ENCODE peak calls at places on chromosomes 3 and 15, in eight cellular contexts. L is foreskin fibroblast, F is fibroblast of lung, U is upper lobe of right lung, A is BJ, S is ovary, Q is cardiac muscle cell, B is mucosa of descending colon. M is an unnamed sample.

GRCh38 chr3:197260491-197261163 is 37.8 kb downstream of the DLG1 start:
- DNase-seq in L (no peak), F (no peak), U (no peak), A (no peak), S (no peak), Q (no peak), B (no peak), M (no peak)

GRCh38 chr15:101242999-101243336 is 8.9 kb downstream of the CHSY1 start:
- DNase-seq in L (no peak), F (no peak), U (no peak), A (no peak), S (no peak), Q (no peak), B (no peak), M (no peak)

GRCh38 chr3:14301558-14301957 is 100.8 kb upstream of the SLC6A6 start:
- DNase-seq in L (peak), F (peak), U (peak), A (no peak), S (no peak), Q (no peak), B (no peak), M (no peak)

GRCh38 chr3:50327129-50327528 is 894 bp downstream of the TUSC2 start:
- DNase-seq in L (no peak), F (no peak), U (no peak), A (no peak), S (no peak), Q (no peak), B (no peak), M (no peak)

GRCh38 chr15:93362203-93362602 is 273.2 kb upstream of the RGMA start:
- DNase-seq in L (no peak), F (no peak), U (no peak), A (no peak), S (no peak), Q (no peak), B (no peak), M (no peak)

GRCh38 chr3:29889230-29889629 is 608.4 kb downstream of the RBMS3 start:
- DNase-seq in L (peak), F (peak), U (no peak), A (no peak), S (no peak), Q (no peak), B (no peak), M (no peak)

GRCh38 chr15:100767002-100767825 is 112.4 kb upstream of the ALDH1A3 start:
- DNase-seq in L (no peak), F (no peak), U (peak), A (no peak), S (peak), Q (no peak), B (no peak), M (no peak)

GRCh38 chr3:105647047-105647446 is 221.8 kb downstream of the CBLB start:
- DNase-seq in L (peak), F (peak), U (no peak), A (peak), S (no peak), Q (no peak), B (no peak), M (peak)

GRCh38 chr3:78116874-78117273 is 1077.0 kb downstream of the ROBO2 start:
- DNase-seq in L (no peak), F (no peak), U (no peak), A (no peak), S (no peak), Q (no peak), B (no peak), M (no peak)

GRCh38 chr15:64337761-64338160 is 18.2 kb downstream of the CSNK1G1 start:
- DNase-seq in L (no peak), F (peak), U (no peak), A (no peak), S (no peak), Q (no peak), B (no peak), M (no peak)

GRCh38 chr3:17412950-17413530 is 329.4 kb downstream of the TBC1D5 start:
- DNase-seq in L (peak), F (peak), U (no peak), A (no peak), S (no peak), Q (peak), B (no peak), M (no peak)

GRCh38 chr15:30929064-30929669 is 25.5 kb downstream of the FAN1 start:
- DNase-seq in L (no peak), F (no peak), U (no peak), A (no peak), S (no peak), Q (no peak), B (no peak), M (no peak)

GRCh38 chr3:157282261-157283191 is 122.6 kb upstream of the CCNL1 start:
- DNase-seq in L (peak), F (peak), U (no peak), A (peak), S (no peak), Q (no peak), B (no peak), M (peak)

GRCh38 chr3:169581633-169582032 is 81.9 kb downstream of the MECOM start:
- DNase-seq in L (peak), F (no peak), U (no peak), A (no peak), S (no peak), Q (no peak), B (no peak), M (no peak)

GRCh38 chr3:129259612-129260477 is 10.4 kb downstream of the COPG1 start:
- DNase-seq in L (no peak), F (no peak), U (peak), A (no peak), S (peak), Q (no peak), B (no peak), M (no peak)

GRCh38 chr3:191120447-191121304 is 78.4 kb upstream of the OSTN start:
- DNase-seq in L (no peak), F (no peak), U (no peak), A (no peak), S (no peak), Q (no peak), B (no peak), M (no peak)

GRCh38 chr15:84009616-84010015 is 226.0 kb upstream of the GOLGA6L4 start:
- DNase-seq in L (no peak), F (no peak), U (no peak), A (no peak), S (no peak), Q (no peak), B (no peak), M (no peak)

GRCh38 chr15:98807262-98807661 is 158.9 kb downstream of the IGF1R start:
- DNase-seq in L (peak), F (peak), U (no peak), A (peak), S (no peak), Q (no peak), B (no peak), M (peak)

GRCh38 chr3:172749201-172749965 is 1.1 kb upstream of the ECT2 start:
- DNase-seq in L (peak), F (peak), U (no peak), A (peak), S (no peak), Q (no peak), B (no peak), M (peak)

GRCh38 chr3:111979689-111980025 is 831 bp downstream of the ABHD10 start:
- DNase-seq in L (no peak), F (no peak), U (no peak), A (no peak), S (no peak), Q (no peak), B (no peak), M (no peak)

DNA sequence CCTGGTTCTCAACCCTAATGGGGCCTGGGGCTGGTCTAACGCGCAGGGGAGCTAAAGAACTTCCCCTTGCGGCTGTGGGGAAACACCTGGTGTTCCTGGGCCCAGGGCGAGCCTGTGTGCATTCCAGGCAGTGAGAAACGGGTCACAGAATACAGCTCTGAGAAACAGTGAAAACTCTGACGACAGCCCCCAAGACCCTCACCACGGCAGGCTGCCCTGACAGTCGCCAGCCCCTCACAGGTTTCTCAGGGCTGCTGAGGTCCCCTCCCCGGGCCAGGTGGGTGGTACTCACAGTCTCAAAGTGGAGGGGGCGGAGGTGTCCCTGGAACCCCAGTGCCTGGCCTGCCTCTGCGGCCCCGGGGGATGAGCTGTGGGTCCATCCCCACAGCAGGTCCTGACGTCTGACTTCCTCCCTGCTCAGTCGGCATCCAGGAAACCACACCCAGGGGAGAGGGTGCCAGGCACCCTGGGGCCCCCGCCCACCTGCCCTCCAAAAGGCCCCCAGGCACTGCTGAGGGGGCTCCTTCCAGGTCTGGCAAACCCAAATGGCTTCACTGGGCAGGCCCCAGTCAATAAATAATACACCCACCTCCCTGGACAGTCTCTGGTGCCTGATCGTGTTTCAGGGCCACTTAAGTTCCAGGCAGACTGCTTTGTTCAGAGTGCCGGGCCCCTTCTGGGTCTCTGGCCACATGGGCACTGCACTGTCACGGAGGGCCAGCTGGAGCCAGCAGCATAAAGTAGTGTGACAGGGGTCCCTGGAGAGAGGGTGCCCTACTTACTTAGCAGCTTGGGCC is 57.7 kb downstream of the IQSEC1 start:
- DNase-seq in L (no peak), F (no peak), U (peak), A (no peak), S (no peak), Q (peak), B (peak), M (no peak)
- H3K4me3 ChIP-seq in L (no peak), F (no peak), U (peak), A (no peak), S (no peak), Q (no peak), B (no peak), M (no peak)

GRCh38 chr3:188690076-188690475 is 481.7 kb upstream of the TPRG1 start:
- DNase-seq in L (no peak), F (no peak), U (no peak), A (no peak), S (no peak), Q (no peak), B (no peak), M (no peak)

GRCh38 chr3:188685789-188686188 is 486.0 kb upstream of the TPRG1 start:
- DNase-seq in L (no peak), F (no peak), U (no peak), A (no peak), S (no peak), Q (no peak), B (no peak), M (no peak)

GRCh38 chr3:188686319-188686718 is 485.5 kb upstream of the TPRG1 start:
- DNase-seq in L (no peak), F (no peak), U (no peak), A (no peak), S (no peak), Q (no peak), B (no peak), M (no peak)

GRCh38 chr3:188689101-188689574 is 482.6 kb upstream of the TPRG1 start:
- DNase-seq in L (peak), F (peak), U (no peak), A (no peak), S (no peak), Q (no peak), B (no peak), M (no peak)

DNA sequence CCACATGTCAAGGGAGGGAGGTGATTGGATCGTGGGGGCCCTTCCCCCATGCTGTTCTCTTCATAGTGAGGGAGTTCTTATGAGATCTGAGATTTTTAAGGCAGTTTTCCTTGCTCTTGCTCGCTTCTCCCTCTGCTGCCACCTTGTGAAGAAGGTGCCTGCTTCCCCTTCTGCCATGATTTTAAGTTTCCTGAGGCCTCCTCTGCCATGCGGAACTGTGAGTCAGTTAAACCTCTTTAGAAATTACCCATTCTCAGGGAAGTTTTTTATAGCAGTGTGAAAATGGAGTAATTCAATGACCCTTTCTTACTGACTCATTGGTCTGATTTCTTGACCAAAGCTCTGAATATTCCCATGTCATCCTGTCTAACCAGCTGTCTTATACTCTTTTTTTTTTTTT is 484.4 kb upstream of the TPRG1 start:
- DNase-seq in L (peak), F (peak), U (no peak), A (peak), S (no peak), Q (peak), B (no peak), M (peak)
- TF ChIP-seq CTCF in L (peak), F (peak), U (peak), A (peak), S (no peak), Q (peak), B (no peak), M (peak)

GRCh38 chr15:74290645-74291044 is 54.5 kb downstream of the CCDC33 start:
- DNase-seq in L (no peak), F (no peak), U (no peak), A (no peak), S (no peak), Q (no peak), B (no peak), M (no peak)
- H3K4me3 ChIP-seq in L (no peak), F (no peak), U (no peak), A (no peak), S (no peak), Q (no peak), B (no peak), M (no peak)

DNA sequence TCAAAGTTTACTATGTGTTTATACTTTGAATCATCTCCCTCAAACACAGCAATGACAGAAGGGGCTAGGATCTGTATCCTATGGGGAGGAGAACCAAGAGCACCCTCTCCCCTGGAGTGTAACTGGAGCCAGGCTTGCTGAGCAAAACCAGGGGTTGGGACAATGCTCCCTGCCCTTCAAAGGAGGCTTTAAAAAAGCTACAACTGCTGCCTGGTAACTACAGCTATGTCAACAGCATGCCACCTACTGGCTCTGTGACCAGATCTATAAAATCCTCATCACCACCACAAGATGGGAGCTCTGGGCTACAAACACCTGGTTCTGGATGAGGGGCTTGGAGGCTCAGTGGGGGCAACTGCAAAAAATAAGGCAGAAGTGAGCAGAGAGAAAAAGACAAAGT is 61.9 kb downstream of the ANO10 start:
- DNase-seq in L (no peak), F (no peak), U (no peak), A (no peak), S (no peak), Q (peak), B (no peak), M (no peak)
- TF ChIP-seq CTCF in L (no peak), F (no peak), U (no peak), A (no peak), S (no peak), Q (no peak), B (no peak), M (no peak)

DNA sequence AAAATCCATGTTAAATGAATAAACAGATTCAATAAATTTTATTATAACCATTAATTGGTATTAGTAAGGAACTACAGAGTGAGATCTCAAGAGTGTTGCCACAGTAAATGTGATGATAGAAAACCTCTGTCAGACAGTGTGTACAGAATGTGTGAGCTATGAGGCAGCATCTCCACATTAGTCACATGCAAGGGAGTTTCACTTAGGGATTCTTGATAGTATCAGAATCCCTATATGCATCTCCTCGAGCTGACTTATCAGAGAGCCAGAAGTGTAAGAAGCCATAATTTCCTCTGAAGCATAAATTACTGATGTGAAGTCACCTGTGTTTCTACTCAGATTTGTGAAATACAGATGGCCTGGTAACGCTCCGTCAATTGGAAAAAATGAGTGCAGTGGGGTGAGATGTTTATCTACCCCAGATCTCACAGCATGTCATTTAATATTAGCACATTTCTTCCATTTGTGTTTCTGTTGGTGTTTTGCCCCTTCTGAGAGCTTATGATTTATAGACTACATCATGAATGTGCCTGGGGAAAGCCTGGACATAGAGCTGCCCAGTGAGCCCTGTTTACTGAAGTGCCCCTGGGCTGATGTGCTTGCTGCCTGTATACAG is 262.4 kb downstream of the CPNE4 start:
- DNase-seq in L (no peak), F (no peak), U (no peak), A (no peak), S (no peak), Q (no peak), B (no peak), M (no peak)
- H3K4me3 ChIP-seq in L (no peak), F (no peak), U (no peak), A (no peak), S (no peak), Q (no peak), B (no peak), M (no peak)